ENCODE peak calls at places on chromosome 14, in eight cellular contexts. M is GM13976; H is Caco-2; R is stimulated activated CD8-positive, alpha-beta memory T cell treated with anti-CD3 and anti-CD28 coated beads, Interleukin-7, amount 100 ng/mL, for 4 hours; W is activated naive CD4-positive, alpha-beta T cell treated with Interleukin-2 at 50 U/mL for 16 hours; L is ACHN; J is ELF-1; B is endothelial cell. K is an unnamed sample.

GRCh38 chr14:88559852-88560251 is 3.0 kb upstream of the ZC3H14 start:
- DNase-seq in J (no peak), M (no peak), R (no peak), W (no peak), H (no peak), L (peak; percentile 62), B (no peak), K (no peak)

GRCh38 chr14:31549817-31550216 is 11.4 kb upstream of the NUBPL start:
- DNase-seq in W (no peak), B (no peak), M (no peak), H (no peak), J (no peak), L (no peak), R (no peak), K (no peak)

GRCh38 chr14:101480747-101481530 is 80.4 kb upstream of the DIO3 start:
- DNase-seq in W (no peak), R (no peak), B (no peak), H (peak; percentile 46), L (no peak), J (no peak), M (no peak), K (no peak)

GRCh38 chr14:91985521-91986255 is 38.2 kb upstream of the FBLN5 start:
- DNase-seq in L (no peak), W (no peak), H (no peak), J (no peak), B (no peak), R (no peak), M (no peak), K (no peak)

GRCh38 chr14:87640553-87640952 is 352.4 kb downstream of the GALC start:
- DNase-seq in L (no peak), M (no peak), W (no peak), J (no peak), H (no peak), R (no peak), B (no peak), K (no peak)

GRCh38 chr14:103386632-103387329 is 1.6 kb downstream of the MARK3 start:
- DNase-seq in W (no peak), J (no peak), R (no peak), H (no peak), B (no peak), L (peak; percentile 24), M (no peak), K (no peak)

GRCh38 chr14:104556256-104557021 is 23.1 kb upstream of the C14orf180 start:
- DNase-seq in R (no peak), J (no peak), L (no peak), H (peak; percentile 26), B (no peak), W (no peak), M (no peak), K (no peak)

GRCh38 chr14:60151715-60152114 is 13.5 kb downstream of the DHRS7 start:
- DNase-seq in M (no peak), H (no peak), R (peak; percentile 72), J (no peak), W (peak; percentile 75), L (peak; percentile 52), B (no peak), K (no peak)

GRCh38 chr14:102314242-102315011 is 5.1 kb upstream of the ZNF839 start:
- DNase-seq in H (peak; percentile 72), L (peak; percentile 75), W (peak; percentile 86), B (peak; percentile 84), M (peak; percentile 87), R (no peak), J (peak; percentile 91), K (peak; percentile 71)

GRCh38 chr14:99186956-99187690 is 84.9 kb downstream of the BCL11B start:
- DNase-seq in H (no peak), L (no peak), M (no peak), R (no peak), J (no peak), W (peak; percentile 14), B (no peak), K (no peak)

GRCh38 chr14:55965851-55966250 is 152.4 kb upstream of the PELI2 start:
- DNase-seq in R (no peak), M (no peak), W (no peak), J (no peak), B (no peak), L (no peak), H (no peak), K (no peak)

GRCh38 chr14:105168979-105169507 is 467 bp upstream of the JAG2 start:
- DNase-seq in B (peak; percentile 88), W (peak; percentile 47), H (no peak), M (peak; percentile 71), L (peak; percentile 8), R (no peak), J (peak; percentile 63), K (no peak)

GRCh38 chr14:61178226-61179060 is 102.7 kb downstream of the TMEM30B start:
- DNase-seq in J (no peak), R (no peak), B (no peak), L (peak; percentile 95), H (no peak), W (peak; percentile 41), M (no peak), K (no peak)

GRCh38 chr14:64952598-64953309 is 10.2 kb upstream of the GPX2 start:
- DNase-seq in R (no peak), M (peak; percentile 82), W (no peak), H (no peak), L (no peak), B (no peak), J (no peak), K (no peak)

GRCh38 chr14:65815127-65815526 is 402.6 kb downstream of the FUT8 start:
- DNase-seq in R (no peak), H (no peak), B (no peak), L (no peak), J (no peak), W (no peak), M (no peak), K (no peak)

GRCh38 chr14:60722836-60723217 is 1.3 kb downstream of the SIX4 start:
- DNase-seq in H (peak; percentile 45), L (no peak), M (no peak), J (no peak), R (no peak), B (no peak), W (no peak), K (peak; percentile 65)

GRCh38 chr14:23154876-23155587 is 28.4 kb downstream of the SLC7A8 start:
- DNase-seq in B (peak; percentile 29), J (peak; percentile 78), R (no peak), H (no peak), M (no peak), L (no peak), W (no peak), K (no peak)

GRCh38 chr14:97887690-97888089 is 1090.5 kb downstream of the VRK1 start:
- DNase-seq in M (no peak), L (no peak), H (no peak), J (no peak), R (no peak), B (no peak), W (no peak), K (no peak)

GRCh38 chr14:25953532-25954144 is 644.2 kb downstream of the NOVA1 start:
- DNase-seq in M (no peak), H (no peak), J (no peak), R (no peak), B (no peak), L (no peak), W (no peak), K (no peak)

GRCh38 chr14:91929700-91930099 is 17.8 kb downstream of the FBLN5 start:
- DNase-seq in M (no peak), W (no peak), B (no peak), J (no peak), R (no peak), L (no peak), H (no peak), K (no peak)

GRCh38 chr14:38554046-38554445 is 298.2 kb upstream of the CLEC14A start:
- DNase-seq in H (no peak), J (no peak), R (no peak), W (no peak), L (no peak), B (no peak), M (no peak), K (no peak)

GRCh38 chr14:84403585-84403984 is 1126.4 kb upstream of the FLRT2 start:
- DNase-seq in W (no peak), J (peak; percentile 61), B (no peak), R (no peak), M (no peak), H (no peak), L (peak; percentile 48), K (no peak)

GRCh38 chr14:94355191-94355794 is 32.2 kb upstream of the SERPINA6 start:
- DNase-seq in M (no peak), R (no peak), B (peak; percentile 22), L (peak; percentile 73), W (no peak), J (peak; percentile 75), H (no peak), K (no peak)

GRCh38 chr14:67411375-67411774 is 590 bp downstream of the PLEK2 start:
- DNase-seq in B (no peak), W (no peak), J (peak; percentile 54), L (no peak), M (no peak), H (no peak), R (no peak), K (no peak)